ENCODE peak calls at places on chromosomes 5 and 9, in six cellular contexts. U is heart left ventricle, L is omental fat pad, B is ELF-1, Z is M059J, S is cerebellar nuclear complex. M is an unnamed sample.

GRCh38 chr9:74521009-74521408 is 23.9 kb downstream of the RORB start:
- DNase-seq in B (no peak), U (no peak), L (no peak), S (no peak), Z (no peak), M (peak; percentile 73)

GRCh38 chr9:120379611-120380010 is 200.4 kb downstream of the CDK5RAP2 start:
- DNase-seq in B (no peak), S (no peak), Z (no peak), U (no peak), L (no peak), M (no peak)

GRCh38 chr5:133292300-133292699 is 240.5 kb downstream of the HSPA4 start:
- DNase-seq in L (no peak), U (no peak), Z (peak; percentile 82), B (no peak), S (no peak), M (peak; percentile 96)

GRCh38 chr5:83509535-83509934 is 38.0 kb downstream of the VCAN start:
- DNase-seq in B (peak; percentile 52), U (peak; percentile 70), Z (peak; percentile 94), L (no peak), S (no peak), M (peak; percentile 84)

GRCh38 chr9:128254855-128255759 is 20.7 kb downstream of the GOLGA2 start:
- DNase-seq in Z (peak; percentile 59), S (peak; percentile 7), L (peak; percentile 62), U (peak; percentile 75), B (peak; percentile 87), M (peak; percentile 74)

GRCh38 chr9:20320921-20321320 is 301.4 kb downstream of the MLLT3 start:
- DNase-seq in U (no peak), Z (no peak), B (no peak), L (no peak), S (no peak), M (no peak)

GRCh38 chr5:105924366-105924765 is 1746.4 kb downstream of the EFNA5 start:
- DNase-seq in Z (peak; percentile 2), L (no peak), B (no peak), U (no peak), S (no peak), M (no peak)

GRCh38 chr9:134304306-134304705 is 21.9 kb upstream of the RXRA start:
- DNase-seq in L (no peak), U (no peak), B (no peak), S (no peak), Z (no peak), M (no peak)

GRCh38 chr5:139566611-139567010 is 5.5 kb downstream of the UBE2D2 start:
- DNase-seq in Z (no peak), B (no peak), L (no peak), U (no peak), S (no peak), M (no peak)

GRCh38 chr9:130185494-130186005 is 13.3 kb downstream of the NCS1 start:
- DNase-seq in U (no peak), L (no peak), Z (no peak), S (no peak), B (peak; percentile 63), M (no peak)